ENCODE peak calls at places on chromosomes 1 and 21, in eight cellular contexts. N, F, P, W, R, L, E and T are unnamed samples.

GRCh38 chr1:201223852-201224670 is 33.4 kb downstream of the IGFN1 start:
- DNase-seq in P (no peak), N (no peak), E (no peak), W (no peak), R (no peak), F (no peak), L (peak), T (no peak)

GRCh38 chr1:204941415-204942338 is 71.0 kb downstream of the NFASC start:
- DNase-seq in P (peak), N (peak), L (peak), F (peak), R (peak), E (peak), W (peak), T (peak)

GRCh38 chr1:167412072-167412471 is 106.3 kb downstream of the CD247 start:
- DNase-seq in P (no peak), F (no peak), R (no peak), E (no peak), L (no peak), W (no peak), N (no peak), T (no peak)

GRCh38 chr21:41112740-41113692 is 54.9 kb upstream of the BACE2 start:
- DNase-seq in P (peak), F (peak), R (peak), N (peak), L (no peak), W (no peak), E (peak), T (peak)

GRCh38 chr1:70025052-70025451 is 180.3 kb downstream of the LRRC40 start:
- DNase-seq in W (no peak), N (no peak), P (no peak), F (no peak), R (no peak), E (no peak), L (no peak), T (no peak)

GRCh38 chr1:25118554-25118953 is 113.7 kb downstream of the SYF2 start:
- DNase-seq in E (no peak), P (no peak), L (no peak), N (no peak), R (no peak), F (no peak), W (no peak), T (no peak)

GRCh38 chr21:16124397-16125130 is 394.8 kb downstream of the USP25 start:
- DNase-seq in W (no peak), N (peak), P (peak), E (no peak), R (no peak), F (no peak), L (no peak), T (peak)

GRCh38 chr1:156638596-156638995 is 3.3 kb upstream of the BCAN start:
- DNase-seq in P (no peak), W (no peak), E (no peak), R (no peak), F (no peak), N (no peak), L (no peak), T (no peak)

DNA sequence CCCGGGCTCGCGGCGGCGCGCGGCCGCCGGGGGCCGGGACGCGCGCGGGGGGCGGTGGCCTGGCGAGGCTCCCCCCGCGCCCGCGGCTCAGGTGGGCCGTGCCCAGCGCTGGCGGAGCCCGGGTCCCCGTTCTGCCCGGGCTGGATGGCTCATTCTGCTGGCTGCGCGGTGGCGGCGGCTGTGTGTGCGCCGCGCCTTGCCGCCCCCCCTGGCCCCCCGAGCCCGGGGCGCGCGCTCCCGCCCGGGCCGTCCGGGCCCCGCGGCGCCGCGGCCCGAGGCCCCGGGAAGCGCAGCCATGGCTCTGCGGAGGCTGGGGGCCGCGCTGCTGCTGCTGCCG is at the start of gene EPHB2:
- DNase-seq in W (peak), R (peak), E (no peak), P (peak), L (peak), N (no peak), F (peak), T (no peak)
- H3K4me3 ChIP-seq in W (peak), R (peak), E (peak), P (peak), L (peak), N (peak), F (peak), T (peak)

GRCh38 chr1:37033355-37034291 is 692 bp downstream of the GRIK3 start:
- DNase-seq in L (no peak), P (peak), W (no peak), R (no peak), E (no peak), F (peak), N (no peak), T (no peak)

GRCh38 chr1:37034301-37035013 is at the start of gene GRIK3:
- DNase-seq in F (peak), E (no peak), W (no peak), N (no peak), R (peak), P (peak), L (no peak), T (no peak)

GRCh38 chr1:37031419-37031818 is 2.9 kb downstream of the GRIK3 start:
- DNase-seq in E (no peak), L (no peak), W (no peak), F (no peak), N (no peak), R (no peak), P (no peak), T (no peak)

GRCh38 chr1:37031871-37032270 is 2.4 kb downstream of the GRIK3 start:
- DNase-seq in E (no peak), F (no peak), N (no peak), L (no peak), R (no peak), W (no peak), P (no peak), T (no peak)

DNA sequence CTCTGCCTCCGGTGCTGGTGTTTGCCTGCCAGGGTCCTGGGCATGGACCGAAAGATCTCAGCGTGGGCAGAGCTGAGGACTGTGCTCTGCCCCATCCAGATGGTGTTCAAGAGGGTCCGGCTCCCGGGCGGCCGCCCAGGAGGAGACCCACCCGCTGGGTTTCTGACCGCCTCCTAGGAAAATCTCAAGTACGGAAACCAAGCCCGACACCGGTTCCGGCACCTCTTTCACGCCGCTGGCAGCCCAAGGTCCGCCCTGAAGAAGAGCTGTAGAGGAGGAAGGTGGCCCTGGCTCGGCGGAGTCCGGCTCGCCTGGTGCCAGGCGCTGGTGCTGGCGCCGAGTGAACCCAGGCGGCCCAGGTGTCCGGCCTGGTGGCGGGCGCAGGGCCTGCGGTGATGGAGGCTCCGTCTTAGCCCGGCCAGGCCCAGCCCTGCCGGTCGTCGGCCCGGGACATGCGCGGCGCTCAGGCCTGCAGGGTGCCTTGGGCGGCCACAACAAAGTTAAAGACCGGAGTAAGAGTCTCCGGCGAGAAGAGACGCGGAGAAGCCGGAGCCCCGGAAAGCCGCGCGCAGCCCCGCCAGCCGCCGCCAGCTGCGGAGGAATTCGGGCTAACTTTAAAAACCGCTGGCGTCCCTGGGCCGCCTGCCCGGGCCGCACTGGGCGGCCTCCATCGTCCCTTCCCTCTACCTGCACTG is 1.5 kb downstream of the GRIK3 start:
- DNase-seq in E (no peak), R (no peak), P (peak), L (no peak), F (no peak), N (no peak), W (no peak), T (no peak)
- H3K4me3 ChIP-seq in E (no peak), R (peak), P (no peak), L (no peak), F (peak), N (no peak), W (no peak), T (no peak)

GRCh38 chr21:31874817-31875216 is 2.0 kb downstream of the HUNK start:
- DNase-seq in W (peak), E (no peak), R (no peak), F (peak), N (no peak), P (peak), L (no peak), T (no peak)
- H3K4me3 ChIP-seq in W (peak), E (no peak), R (no peak), F (peak), N (no peak), P (peak), L (peak), T (no peak)

DNA sequence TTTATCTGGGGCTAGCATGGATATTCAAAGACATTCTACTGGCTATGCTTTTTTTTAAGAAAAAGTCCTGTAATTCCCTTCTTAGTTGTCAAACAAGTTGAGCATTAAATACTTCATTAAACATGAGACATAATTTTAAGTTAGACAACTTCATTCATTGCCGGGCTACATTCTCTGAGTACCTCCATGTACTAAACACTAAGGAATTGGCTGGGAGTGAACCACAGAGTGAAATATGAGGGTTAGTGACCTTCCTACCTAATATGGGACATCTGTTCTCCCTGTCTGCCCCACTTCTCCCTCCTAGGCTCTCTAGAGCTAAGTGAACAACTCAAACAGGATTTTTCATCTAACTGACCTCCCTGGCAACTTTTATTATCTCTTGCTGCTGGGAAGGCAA is 370.4 kb downstream of the VAV3 start:
- DNase-seq in L (no peak), P (peak), N (no peak), R (no peak), W (no peak), E (no peak), F (no peak), T (no peak)
- H3K4me3 ChIP-seq in L (no peak), P (no peak), N (no peak), R (no peak), W (no peak), E (no peak), F (no peak), T (no peak)

DNA sequence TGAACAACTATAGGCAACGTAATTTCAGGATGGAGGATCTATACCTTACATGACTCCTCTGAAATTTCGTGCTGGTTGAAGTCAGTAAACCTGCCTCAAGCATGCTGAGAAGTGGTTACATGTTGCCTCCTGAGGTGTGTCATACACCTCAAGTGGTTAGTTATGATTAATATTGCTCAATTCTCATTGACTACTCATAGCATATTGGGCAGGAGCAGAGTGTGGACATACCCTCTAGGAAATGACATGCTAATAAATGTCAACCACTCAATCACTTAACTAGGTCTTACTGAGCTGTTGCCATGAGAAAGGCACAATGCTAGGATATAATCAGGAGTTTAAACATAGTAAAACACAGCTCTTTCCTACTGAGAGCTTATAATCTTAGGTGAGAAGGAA is 37.1 kb upstream of the THEM4 start:
- DNase-seq in F (no peak), P (peak), R (no peak), N (peak), E (no peak), W (no peak), L (no peak), T (no peak)
- H3K4me3 ChIP-seq in F (no peak), P (peak), R (no peak), N (no peak), E (no peak), W (no peak), L (no peak), T (no peak)

DNA sequence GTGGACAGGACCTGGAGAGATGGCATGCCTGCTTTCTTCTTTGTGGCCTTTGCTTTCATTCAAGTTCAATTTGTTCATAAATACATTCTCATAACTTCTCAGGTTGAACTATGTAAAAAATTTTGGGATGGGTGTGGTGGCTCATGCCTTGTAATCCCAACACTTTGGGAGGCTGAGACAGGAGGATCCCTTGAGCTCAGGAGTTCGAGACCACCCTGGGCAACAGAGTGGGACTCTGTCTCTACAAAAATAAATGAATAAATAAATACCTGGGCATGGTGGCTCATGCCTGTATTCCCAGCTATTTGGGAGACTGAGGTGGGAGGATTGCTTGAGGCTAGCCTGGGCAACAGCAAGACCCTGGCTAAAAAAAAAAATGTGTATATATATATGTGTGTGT is 2.1 kb downstream of the KIF1B start:
- DNase-seq in R (no peak), N (no peak), L (no peak), P (no peak), W (no peak), F (no peak), E (no peak), T (no peak)
- H3K4me3 ChIP-seq in R (no peak), N (peak), L (peak), P (peak), W (no peak), F (peak), E (no peak), T (peak)

GRCh38 chr1:229556551-229556950 is 2.0 kb downstream of the ABCB10 start:
- DNase-seq in W (no peak), L (no peak), F (no peak), R (no peak), N (no peak), E (no peak), P (peak), T (no peak)
- H3K4me3 ChIP-seq in W (no peak), L (no peak), F (no peak), R (peak), N (no peak), E (no peak), P (peak), T (no peak)